ENCODE peak calls at places on chromosomes 1 and 21, in five cellular contexts. P is tibial nerve, C is choroid plexus epithelial cell, R is A549, O is AG09309. U is an unnamed sample.

GRCh38 chr1:11515403-11516300 is 36.7 kb downstream of the DISP3 start:
- DNase-seq in R (no peak), C (no peak), P (no peak), O (no peak), U (no peak)

GRCh38 chr1:175725684-175726083 is 17.7 kb downstream of the TNR start:
- DNase-seq in C (peak; percentile 24), P (no peak), O (no peak), R (peak; percentile 12), U (no peak)

GRCh38 chr1:107791381-107791780 is 173.6 kb downstream of the VAV3 start:
- DNase-seq in O (no peak), R (no peak), P (no peak), C (no peak), U (no peak)

GRCh38 chr1:203041351-203041932 is 15.2 kb downstream of the PPFIA4 start:
- DNase-seq in P (no peak), R (no peak), C (no peak), O (no peak), U (no peak)

GRCh38 chr1:55695553-55695952 is 480.4 kb upstream of the USP24 start:
- DNase-seq in C (no peak), R (no peak), O (no peak), P (no peak), U (no peak)

GRCh38 chr1:25118554-25118953 is 113.7 kb downstream of the SYF2 start:
- DNase-seq in R (no peak), O (no peak), P (no peak), C (no peak), U (no peak)

GRCh38 chr1:10644307-10645128 is 151.9 kb downstream of the CASZ1 start:
- DNase-seq in C (no peak), O (no peak), R (no peak), P (no peak), U (no peak)

GRCh38 chr1:214441119-214441518 is 110.3 kb downstream of the PTPN14 start:
- DNase-seq in C (peak; percentile 50), P (no peak), R (no peak), O (peak; percentile 65), U (no peak)

GRCh38 chr1:25064465-25065238 is 134.6 kb upstream of the RUNX3 start:
- DNase-seq in R (no peak), C (no peak), O (no peak), P (no peak), U (no peak)

GRCh38 chr1:162256287-162256686 is 120.4 kb downstream of the SPATA46 start:
- DNase-seq in C (no peak), P (no peak), R (no peak), O (no peak), U (no peak)

GRCh38 chr21:45031231-45032191 is 42.9 kb upstream of the ADARB1 start:
- DNase-seq in O (no peak), P (no peak), C (peak; percentile 27), R (no peak), U (no peak)

GRCh38 chr1:166133857-166134256 is 32.9 kb downstream of the FAM78B start:
- DNase-seq in C (no peak), P (no peak), R (no peak), O (no peak), U (no peak)

GRCh38 chr1:65538013-65538578 is 117.6 kb downstream of the LEPR start:
- DNase-seq in P (no peak), C (no peak), O (no peak), R (no peak), U (no peak)
- H3K4me3 ChIP-seq in P (no peak overlapping the region), C (no peak overlapping the region), O (no peak overlapping the region), R (no peak overlapping the region), U (no peak overlapping the region)

DNA sequence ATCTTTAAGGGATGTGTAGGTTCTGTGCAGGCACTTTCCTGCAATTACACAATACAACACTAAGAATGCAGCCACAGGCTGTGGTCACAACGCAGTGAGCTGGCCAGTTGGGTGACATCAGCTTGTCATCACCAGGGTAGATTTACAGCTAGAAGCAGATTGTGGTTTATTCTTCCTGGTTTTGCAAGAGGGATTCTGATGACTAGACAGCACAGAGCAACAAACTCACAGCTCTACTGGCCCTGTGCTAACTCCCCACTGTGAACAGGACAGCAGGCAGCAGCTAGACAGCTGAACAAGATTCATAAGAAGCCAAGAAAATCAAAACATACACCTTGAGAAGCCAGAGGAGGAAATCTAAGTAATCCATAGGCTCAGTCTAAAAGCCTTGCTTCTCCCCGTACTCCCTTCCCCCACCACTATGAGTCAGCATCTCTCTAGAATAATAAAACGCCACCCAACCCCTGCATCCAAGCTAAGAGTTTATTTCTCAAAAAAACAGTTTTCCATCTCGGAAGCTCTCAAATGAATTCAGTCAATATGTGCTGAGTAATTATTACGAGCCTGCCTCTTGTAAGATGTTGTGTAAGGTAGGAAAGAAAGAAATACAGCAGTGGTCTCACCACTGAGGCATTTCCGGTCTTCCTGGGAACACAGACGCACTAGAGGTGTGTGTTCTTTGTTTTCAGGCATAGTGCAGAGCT is 162.8 kb downstream of the NTPCR start:
- DNase-seq in O (peak; percentile 100), R (peak; percentile 100), P (peak; percentile 88), C (peak; percentile 100), U (peak; percentile 87)
- TF ChIP-seq CTCF in O (no peak), R (no peak), P (no peak), C (no peak), U (no peak)

DNA sequence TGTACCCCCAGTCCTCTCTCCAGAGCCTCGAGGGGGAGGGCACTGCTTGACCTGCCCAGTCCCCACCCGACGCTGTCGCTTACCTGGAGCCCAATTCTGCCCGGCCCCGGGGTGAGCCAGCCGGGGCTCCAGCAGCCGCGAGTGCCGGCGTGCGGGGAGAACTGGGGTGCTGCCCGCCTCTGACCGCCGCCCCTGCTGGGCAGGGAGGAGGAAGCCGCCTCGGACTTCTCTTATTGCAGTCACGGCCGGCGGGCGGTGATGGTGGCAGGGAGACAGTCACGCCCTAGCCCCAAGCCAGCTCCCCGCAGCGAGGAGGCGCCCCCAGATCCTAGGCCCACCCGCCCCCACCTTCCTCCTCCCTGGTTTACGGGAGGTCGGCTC is at the start of gene FGR:
- DNase-seq in R (no peak), P (peak; percentile 24), C (no peak), O (no peak), U (no peak)
- H3K4me3 ChIP-seq in R (no peak within 1 kb of the TSS), P (peak within 1 kb of the TSS; percentile 54), C (peak within 1 kb of the TSS; percentile 43), O (peak within 1 kb of the TSS; percentile 3), U (peak within 1 kb of the TSS; percentile 68)

DNA sequence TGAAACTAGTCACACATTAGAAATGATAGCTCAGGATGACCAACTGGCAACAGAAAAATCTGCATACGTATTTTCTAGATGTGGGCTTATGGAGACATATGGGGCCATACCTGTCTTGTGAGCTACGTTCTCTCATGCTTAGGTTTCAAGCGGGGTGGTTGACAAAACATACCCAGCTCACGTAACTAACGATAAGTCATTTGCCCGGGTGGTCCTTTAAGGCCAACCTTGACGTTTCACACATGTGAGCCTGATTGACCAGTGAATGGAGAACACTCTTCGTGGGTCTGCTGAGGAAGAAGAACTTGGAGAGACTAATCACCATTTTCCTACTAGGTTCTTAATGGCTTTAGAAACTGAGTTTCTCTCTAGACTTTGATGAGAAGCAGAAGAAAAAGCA is 13.5 kb upstream of the RCSD1 start:
- DNase-seq in R (no peak), C (no peak), P (no peak), O (no peak), U (no peak)
- TF ChIP-seq CTCF in R (no peak), C (no peak), P (no peak), O (no peak), U (no peak)

GRCh38 chr1:38041941-38042834 is 4.4 kb downstream of the POU3F1 start:
- DNase-seq in P (no peak), R (no peak), O (no peak), C (no peak), U (no peak)

GRCh38 chr1:38046333-38046883 is at the start of gene POU3F1:
- DNase-seq in C (no peak), O (no peak), R (no peak), P (no peak), U (no peak)

GRCh38 chr1:38043036-38043747 is 3.4 kb downstream of the POU3F1 start:
- DNase-seq in R (no peak), O (no peak), P (no peak), C (no peak), U (no peak)

GRCh38 chr1:38045431-38046332 is 911 bp downstream of the POU3F1 start:
- DNase-seq in R (peak; percentile 50), C (peak; percentile 50), O (no peak), P (no peak), U (no peak)

DNA sequence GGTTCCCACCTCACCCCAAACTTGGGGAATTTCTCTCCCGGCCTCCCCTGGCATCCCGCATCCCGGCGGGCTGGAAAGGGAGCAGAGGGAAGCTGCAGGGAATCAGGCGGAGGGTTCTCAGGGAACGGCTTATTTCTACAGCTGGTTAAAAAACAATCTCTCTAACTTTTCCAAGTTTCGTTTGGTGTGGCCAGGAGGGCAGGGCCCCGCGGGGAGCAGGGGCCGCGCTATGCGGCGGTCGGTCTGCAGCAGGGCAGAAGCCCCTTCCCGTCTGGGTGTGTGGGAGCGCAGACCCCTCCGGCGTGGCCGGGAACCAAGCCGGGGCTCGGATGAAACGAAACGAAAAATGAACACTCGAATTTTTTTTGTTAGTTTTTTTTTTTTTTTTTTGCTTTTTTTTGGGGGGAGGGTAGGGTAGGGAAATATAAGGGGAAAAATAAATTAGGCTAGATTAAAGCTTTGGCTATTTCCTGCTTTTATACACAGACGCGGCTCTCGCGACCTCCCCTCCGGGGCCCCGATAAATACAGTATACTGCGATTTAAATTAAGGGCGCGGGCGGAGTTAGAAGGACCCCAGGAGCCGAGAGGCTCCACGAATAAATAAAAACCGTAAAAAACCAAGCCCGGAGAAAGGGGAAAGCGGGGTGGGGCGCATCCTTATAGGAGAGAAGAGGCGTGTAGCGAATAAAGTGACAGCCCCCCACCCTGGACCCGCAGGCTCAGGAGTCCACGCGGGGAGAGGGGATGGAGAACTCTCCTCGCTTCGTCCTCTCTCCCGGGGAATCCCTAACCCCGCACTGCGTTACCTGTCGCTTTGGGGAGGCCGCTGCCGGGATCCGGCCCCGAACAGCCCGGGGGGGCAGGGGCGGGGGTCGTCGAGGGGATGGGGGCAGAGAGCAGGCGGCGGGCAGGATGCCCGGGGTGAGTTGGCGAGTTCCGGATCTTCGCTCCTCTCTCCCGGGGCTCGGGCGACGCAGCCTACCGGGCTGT is 2.1 kb downstream of the POU3F1 start:
- DNase-seq in C (no peak), R (no peak), P (no peak), O (no peak), U (no peak)
- H3K4me3 ChIP-seq in C (peak overlapping the region; percentile 71), R (peak overlapping the region; percentile 33), P (peak overlapping the region; percentile 42), O (peak overlapping the region; percentile 32), U (peak overlapping the region; percentile 77)

GRCh38 chr1:30720271-30721223 is 2.8 kb downstream of the MATN1 start:
- DNase-seq in R (no peak), P (no peak), C (no peak), O (no peak), U (no peak)
- TF ChIP-seq CTCF in R (no peak), P (no peak), C (no peak), O (no peak), U (no peak)